ENCODE peak calls at places on chromosomes 11 and 22, in four cellular contexts. X is cardiac muscle cell, E is prostate gland, F is lower lobe of right lung. O is an unnamed sample.

GRCh38 chr11:3119141-3119821 is 45.8 kb downstream of the OSBPL5 start:
- DNase-seq in X (no peak), E (no peak), F (peak), O (no peak)

GRCh38 chr11:20631525-20632168 is 32.2 kb downstream of the SLC6A5 start:
- DNase-seq in E (no peak), X (no peak), F (no peak), O (no peak)

GRCh38 chr11:96763244-96763643 is 373.4 kb downstream of the JRKL start:
- DNase-seq in F (no peak), E (no peak), X (no peak), O (no peak)

GRCh38 chr22:36985490-36985889 is 33.8 kb downstream of the TST start:
- DNase-seq in X (no peak), E (no peak), F (no peak), O (no peak)

GRCh38 chr11:43708776-43709175 is 28.2 kb downstream of the HSD17B12 start:
- DNase-seq in E (no peak), X (no peak), F (no peak), O (no peak)

GRCh38 chr11:77750757-77751156 is 69.8 kb downstream of the RSF1 start:
- DNase-seq in E (no peak), X (no peak), F (no peak), O (no peak)

GRCh38 chr11:108535384-108535955 is 37.3 kb upstream of the POGLUT3 start:
- DNase-seq in F (no peak), E (no peak), X (no peak), O (no peak)

GRCh38 chr11:134386945-134387344 is 25.1 kb downstream of the B3GAT1 start:
- DNase-seq in F (no peak), X (no peak), E (no peak), O (no peak)

GRCh38 chr11:32829680-32830412 is at the start of gene PRRG4:
- DNase-seq in F (peak), E (peak), X (peak), O (no peak)

GRCh38 chr22:20606041-20606783 is 98.8 kb downstream of the MED15 start:
- DNase-seq in E (peak), X (peak), F (peak), O (peak)

GRCh38 chr11:60934091-60934789 is 10.0 kb downstream of the TMEM132A start:
- DNase-seq in E (no peak), F (no peak), X (no peak), O (no peak)

GRCh38 chr11:31218847-31219246 is 150.7 kb downstream of the DCDC1 start:
- DNase-seq in F (no peak), E (peak), X (no peak), O (no peak)

GRCh38 chr11:112619106-112619505 is 342.1 kb upstream of the NCAM1 start:
- DNase-seq in X (no peak), F (no peak), E (no peak), O (no peak)

GRCh38 chr11:76793834-76794291 is 10.7 kb downstream of the TSKU start:
- DNase-seq in E (no peak), X (no peak), F (no peak), O (no peak)

GRCh38 chr11:32154275-32154674 is 63.4 kb downstream of the RCN1 start:
- DNase-seq in F (no peak), E (no peak), X (no peak), O (no peak)

GRCh38 chr11:118846181-118846946 is 37.3 kb upstream of the CXCR5 start:
- DNase-seq in E (no peak), F (no peak), X (no peak), O (no peak)

GRCh38 chr11:60777572-60777971 is 7.6 kb upstream of the MS4A10 start:
- DNase-seq in E (peak), X (no peak), F (no peak), O (no peak)

GRCh38 chr11:132248585-132248984 is 878.2 kb downstream of the NTM start:
- DNase-seq in F (no peak), X (no peak), E (no peak), O (no peak)

GRCh38 chr11:132244871-132245557 is 874.6 kb downstream of the NTM start:
- DNase-seq in F (no peak), E (no peak), X (no peak), O (no peak)

GRCh38 chr11:132238331-132238730 is 867.9 kb downstream of the NTM start:
- DNase-seq in F (no peak), X (no peak), E (no peak), O (no peak)

GRCh38 chr11:132245558-132246385 is 875.4 kb downstream of the NTM start:
- DNase-seq in F (no peak), X (no peak), E (no peak), O (no peak)

DNA sequence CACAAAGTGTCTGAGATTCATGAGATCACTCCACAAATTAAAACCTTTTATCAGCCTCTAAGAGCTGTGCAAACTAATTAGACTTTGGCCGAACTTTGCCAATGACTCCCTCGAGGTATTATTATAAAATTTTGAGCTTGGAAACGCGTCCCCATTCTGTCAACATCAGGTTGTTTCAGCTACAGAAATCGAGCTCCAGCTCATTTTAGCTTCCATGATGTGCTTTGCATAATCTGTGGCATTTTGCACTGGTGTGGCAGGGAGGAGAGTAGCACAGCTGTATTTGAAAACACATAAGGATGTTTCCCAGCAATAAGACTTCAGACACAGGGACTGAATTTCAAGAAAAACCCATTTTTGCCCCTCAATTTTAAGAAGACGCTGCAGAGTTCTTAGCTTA is 872.2 kb downstream of the NTM start:
- DNase-seq in E (no peak), X (no peak), F (no peak), O (no peak)
- H3K27ac ChIP-seq in E (no peak), X (no peak), F (no peak), O (no peak)

GRCh38 chr11:70075836-70076235 is 2.3 kb upstream of the ANO1 start:
- DNase-seq in X (no peak), E (no peak), F (no peak), O (no peak)
- H3K27ac ChIP-seq in X (no peak), E (no peak), F (no peak), O (no peak)

GRCh38 chr11:73311394-73311869 is 3.4 kb downstream of the ARHGEF17 start:
- DNase-seq in X (no peak), E (no peak), F (no peak), O (no peak)

GRCh38 chr11:73308963-73309960 is 1.2 kb downstream of the ARHGEF17 start:
- DNase-seq in E (peak), X (peak), F (peak), O (no peak)

GRCh38 chr11:73308003-73308962 is at the start of gene ARHGEF17:
- DNase-seq in F (peak), X (peak), E (peak), O (no peak)

GRCh38 chr11:73310661-73311393 is 2.8 kb downstream of the ARHGEF17 start:
- DNase-seq in E (no peak), F (no peak), X (no peak), O (no peak)

DNA sequence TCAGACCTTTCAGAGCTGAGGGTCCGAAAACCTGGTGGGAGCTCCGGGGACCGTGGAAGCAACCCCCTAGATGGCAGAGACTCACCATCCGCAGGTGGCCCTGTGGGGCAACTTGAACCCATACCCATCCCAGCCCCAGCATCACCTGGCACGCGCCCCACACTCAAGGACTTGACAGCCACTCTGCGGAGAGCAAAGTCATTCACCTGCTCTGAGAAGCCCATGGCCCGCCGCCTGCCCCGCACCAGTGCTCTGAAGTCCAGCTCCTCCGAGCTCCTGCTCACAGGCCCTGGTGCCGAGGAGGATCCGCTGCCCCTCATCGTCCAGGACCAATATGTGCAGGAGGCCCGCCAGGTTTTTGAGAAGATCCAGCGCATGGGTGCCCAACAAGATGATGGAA is 2.0 kb downstream of the ARHGEF17 start:
- DNase-seq in X (no peak), F (no peak), E (no peak), O (no peak)
- H3K27ac ChIP-seq in X (peak), F (peak), E (peak), O (no peak)

DNA sequence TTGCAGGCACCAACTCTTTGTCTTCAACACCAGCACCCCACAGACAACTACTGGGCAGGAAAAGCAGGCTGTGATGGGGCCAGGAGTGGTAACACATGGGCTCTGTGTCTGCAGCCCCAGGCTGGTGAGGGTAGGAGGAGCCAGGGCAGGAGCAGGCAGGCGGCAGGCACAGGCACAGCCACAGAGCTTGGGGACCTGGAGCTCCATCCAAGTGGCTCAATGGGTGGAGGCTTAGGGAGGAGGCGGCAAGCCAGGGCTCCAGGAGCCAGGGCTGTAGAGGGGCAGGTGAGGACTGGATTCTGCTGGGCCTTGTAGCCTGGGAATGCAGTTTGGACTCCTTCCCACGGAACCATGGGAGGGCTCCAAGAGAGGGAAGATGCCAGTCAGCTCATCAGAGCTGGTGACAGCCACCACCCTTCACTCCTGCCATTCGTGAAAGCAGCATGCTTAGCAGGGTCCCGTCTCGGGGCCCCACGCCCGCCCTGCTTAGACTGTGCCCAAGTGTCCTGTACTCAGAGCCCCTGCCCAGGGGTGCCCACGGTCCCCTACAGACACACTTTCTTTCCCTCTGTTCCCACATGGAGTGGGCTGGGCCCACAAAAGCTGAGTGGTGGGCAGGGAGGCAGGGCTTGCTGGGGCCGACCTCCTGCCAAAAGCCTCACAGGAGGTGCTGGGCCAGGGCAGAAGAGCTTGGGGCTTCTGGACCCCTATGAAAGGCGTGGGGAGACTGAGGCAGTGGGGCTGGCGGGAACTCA is 12.4 kb downstream of the TTC38 start:
- DNase-seq in X (no peak), E (no peak), F (no peak), O (no peak)
- H3K27ac ChIP-seq in X (no peak), E (no peak), F (peak), O (no peak)

O was measured in CD4-positive, CD25-positive, alpha-beta regulatory T cell.